ENCODE peak calls at places on chromosome 1, in six cellular contexts. A, B, I, U, Q and S are unnamed samples.

GRCh38 chr1:221841983-221842335 is 100.1 kb upstream of the DUSP10 start:
- DNase-seq in A (no peak), B (no peak), I (no peak), U (no peak), Q (no peak), S (no peak)

GRCh38 chr1:162868972-162869371 is 8.0 kb upstream of the CCDC190 start:
- DNase-seq in A (no peak), B (no peak), I (no peak), U (no peak), Q (no peak), S (no peak)

GRCh38 chr1:20873311-20873710 is 86.2 kb upstream of the HP1BP3 start:
- DNase-seq in A (peak), B (no peak), I (no peak), U (no peak), Q (no peak), S (no peak)

GRCh38 chr1:111605553-111605952 is 14.0 kb upstream of the RAP1A start:
- DNase-seq in A (peak), B (no peak), I (no peak), U (no peak), Q (no peak), S (no peak)

GRCh38 chr1:4174291-4175200 is 274.5 kb upstream of the C1orf174 start:
- DNase-seq in A (no peak), B (no peak), I (peak), U (peak), Q (no peak), S (no peak)

GRCh38 chr1:175784826-175785225 is 41.4 kb upstream of the TNR start:
- DNase-seq in A (no peak), B (no peak), I (no peak), U (no peak), Q (no peak), S (no peak)

GRCh38 chr1:25694167-25694566 is 77.6 kb downstream of the MAN1C1 start:
- DNase-seq in A (no peak), B (no peak), I (no peak), U (no peak), Q (no peak), S (no peak)

GRCh38 chr1:111197598-111198289 is 2.7 kb downstream of the DENND2D start:
- DNase-seq in A (peak), B (peak), I (peak), U (no peak), Q (no peak), S (no peak)

GRCh38 chr1:201324821-201325677 is 41.7 kb downstream of the PKP1 start:
- DNase-seq in A (no peak), B (no peak), I (no peak), U (no peak), Q (no peak), S (no peak)

GRCh38 chr1:37410080-37410479 is 64.3 kb upstream of the ZC3H12A start:
- DNase-seq in A (no peak), B (no peak), I (peak), U (no peak), Q (no peak), S (no peak)

GRCh38 chr1:84019217-84019616 is 20.3 kb upstream of the TTLL7 start:
- DNase-seq in A (no peak), B (no peak), I (no peak), U (no peak), Q (no peak), S (no peak)

GRCh38 chr1:27408151-27408550 is 15.7 kb downstream of the GPR3 start:
- DNase-seq in A (no peak), B (no peak), I (no peak), U (no peak), Q (no peak), S (no peak)

GRCh38 chr1:210467440-210468040 is 138.8 kb downstream of the HHAT start:
- DNase-seq in A (peak), B (no peak), I (no peak), U (peak), Q (no peak), S (no peak)

GRCh38 chr1:178781549-178781948 is 56.5 kb downstream of the RALGPS2 start:
- DNase-seq in A (no peak), B (no peak), I (no peak), U (no peak), Q (no peak), S (no peak)

GRCh38 chr1:69524010-69524409 is 43.7 kb upstream of the LRRC7 start:
- DNase-seq in A (peak), B (no peak), I (no peak), U (no peak), Q (no peak), S (no peak)

DNA sequence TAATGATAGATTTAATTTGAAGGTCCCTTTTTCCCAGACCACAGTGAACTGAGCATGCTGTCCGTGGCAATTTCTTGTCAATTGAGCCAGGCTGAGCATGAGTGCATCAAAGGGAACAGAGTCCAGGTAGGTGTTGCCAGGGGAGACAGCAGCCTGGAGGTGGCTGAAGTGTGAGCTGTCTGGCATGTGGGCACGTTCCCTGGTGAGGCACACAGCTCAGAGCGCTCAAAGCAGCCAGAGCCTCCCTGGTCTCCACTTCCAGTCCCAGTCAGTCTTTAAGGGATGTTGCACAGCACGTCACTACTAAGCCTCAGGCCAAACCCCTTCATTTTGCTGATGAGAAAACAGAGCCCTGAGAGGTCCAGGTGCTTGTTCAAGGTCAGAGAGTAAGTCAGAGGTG is 251.4 kb downstream of the MATN1 start:
- DNase-seq in A (no peak), B (no peak), I (no peak), U (no peak), Q (no peak), S (no peak)
- TF ChIP-seq SMC3 in A (no peak), B (no peak), I (no peak), U (no peak), Q (no peak), S (no peak)

GRCh38 chr1:240619357-240619756 is 7.4 kb upstream of the GREM2 start:
- DNase-seq in A (no peak), B (no peak), I (no peak), U (no peak), Q (no peak), S (no peak)

GRCh38 chr1:240618946-240619345 is 7.0 kb upstream of the GREM2 start:
- DNase-seq in A (no peak), B (no peak), I (no peak), U (no peak), Q (no peak), S (no peak)

GRCh38 chr1:240621249-240621648 is 9.3 kb upstream of the GREM2 start:
- DNase-seq in A (peak), B (no peak), I (no peak), U (no peak), Q (no peak), S (no peak)

DNA sequence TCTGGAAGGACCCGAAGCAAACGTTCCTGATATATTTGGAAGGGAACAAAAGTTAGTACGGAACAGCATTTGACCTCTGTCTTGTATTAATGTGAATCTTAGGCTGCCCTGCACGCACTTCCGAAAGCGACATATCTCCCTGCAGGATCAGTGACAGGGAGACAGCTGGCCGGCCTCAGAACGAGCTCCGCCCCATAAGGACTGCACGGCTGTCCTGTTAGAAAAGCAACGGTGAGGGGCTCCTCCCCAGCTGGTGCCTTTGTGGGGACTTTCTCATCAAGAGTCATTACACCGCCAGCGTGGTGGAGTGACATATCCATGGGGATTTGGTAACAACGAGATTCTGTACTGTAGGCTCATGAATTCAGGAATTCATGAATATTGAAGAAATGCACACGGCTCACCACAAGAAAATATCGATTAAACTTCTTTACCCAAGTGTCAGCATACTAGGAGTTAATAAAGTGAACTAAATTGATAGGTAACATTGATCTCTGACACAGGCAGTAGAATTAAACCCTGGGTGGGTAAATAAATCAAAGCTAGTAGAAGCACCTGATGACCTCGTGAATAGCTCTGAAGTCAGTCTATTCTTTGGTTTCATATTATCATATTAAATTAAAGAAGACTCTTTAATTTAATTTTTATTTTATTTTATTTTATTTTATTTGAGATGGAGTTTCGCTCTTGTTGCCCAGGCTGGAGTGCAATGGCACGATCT is 8.1 kb upstream of the GREM2 start:
- DNase-seq in A (no peak), B (no peak), I (no peak), U (peak), Q (no peak), S (no peak)
- TF ChIP-seq SMC3 in A (no peak), B (no peak), I (no peak), U (no peak), Q (no peak), S (no peak)

GRCh38 chr1:198655464-198656121 is 16.8 kb downstream of the PTPRC start:
- DNase-seq in A (no peak), B (no peak), I (no peak), U (no peak), Q (no peak), S (no peak)
- TF ChIP-seq SMC3 in A (no peak), B (no peak), I (no peak), U (no peak), Q (no peak), S (no peak)

GRCh38 chr1:171142081-171142450 is 43.0 kb upstream of the FMO2 start:
- DNase-seq in A (peak), B (no peak), I (no peak), U (no peak), Q (peak), S (no peak)

GRCh38 chr1:171142451-171143121 is 42.5 kb upstream of the FMO2 start:
- DNase-seq in A (peak), B (no peak), I (no peak), U (no peak), Q (no peak), S (no peak)

GRCh38 chr1:171140466-171140865 is 44.6 kb upstream of the FMO2 start:
- DNase-seq in A (no peak), B (no peak), I (no peak), U (no peak), Q (no peak), S (no peak)

GRCh38 chr1:171139890-171140289 is 45.2 kb upstream of the FMO2 start:
- DNase-seq in A (no peak), B (no peak), I (no peak), U (no peak), Q (no peak), S (no peak)

DNA sequence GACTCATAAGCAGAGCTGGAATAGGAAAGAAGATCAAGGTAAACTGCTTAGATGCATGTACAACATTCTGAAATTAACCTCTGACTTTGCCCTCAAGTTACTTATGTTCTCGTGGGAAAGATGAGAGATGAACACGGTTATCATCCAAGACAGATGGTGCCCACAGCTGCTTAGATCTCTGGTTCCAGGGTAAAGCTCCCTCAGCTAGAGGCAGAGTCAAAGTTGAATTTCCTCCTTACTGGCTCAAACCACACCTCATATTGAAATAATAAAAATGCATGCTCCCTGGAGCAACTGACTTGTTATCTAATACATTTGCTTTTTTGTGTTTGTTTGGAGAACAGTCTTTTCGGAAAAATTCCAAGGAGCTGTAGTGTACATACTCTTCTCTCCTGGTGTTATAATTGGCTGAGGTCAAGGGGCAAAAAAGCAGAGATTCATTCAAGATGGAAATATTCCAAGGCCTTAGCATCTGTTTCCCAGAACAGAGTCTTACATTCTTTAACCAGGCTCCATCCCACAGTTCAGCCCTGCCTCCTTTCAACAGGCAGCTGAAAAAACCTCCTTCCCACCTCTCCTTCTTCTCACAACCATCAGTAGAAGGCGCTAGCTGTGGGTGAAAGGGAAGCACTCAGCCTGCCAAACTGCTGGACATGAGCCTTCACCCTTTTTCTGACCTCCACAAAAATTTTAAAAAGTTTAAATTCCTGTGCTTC is 43.6 kb upstream of the FMO2 start:
- DNase-seq in A (peak), B (no peak), I (no peak), U (no peak), Q (no peak), S (no peak)
- TF ChIP-seq SMC3 in A (no peak), B (no peak), I (no peak), U (no peak), Q (no peak), S (no peak)

GRCh38 chr1:230761443-230762167 is 14.4 kb downstream of the CAPN9 start:
- DNase-seq in A (no peak), B (no peak), I (no peak), U (no peak), Q (no peak), S (no peak)
- TF ChIP-seq SMC3 in A (no peak), B (no peak), I (no peak), U (no peak), Q (no peak), S (no peak)